ENCODE peak calls at places on chromosomes 4 and X, in ten cellular contexts. One of them, this sample, is unnamed.

GRCh38 chr4:61984260-61984909 is 784.3 kb downstream of the ADGRL3 start:
- DNase-seq in transverse colon: no peak
- DNase-seq in WERI-Rb-1: peak
- DNase-seq in fibroblast of the aortic adventitia: no peak
- DNase-seq in epithelial cell of esophagus: no peak
- DNase-seq in uterus: no peak
- DNase-seq in cardiac fibroblast: no peak
- DNase-seq in MM.1S: no peak
- DNase-seq in lower leg skin: no peak
- DNase-seq in dorsolateral prefrontal cortex: no peak
- DNase-seq in this sample: no peak

GRCh38 chr4:166493828-166494432 is 620.9 kb downstream of the TLL1 start:
- DNase-seq in WERI-Rb-1: no peak
- DNase-seq in cardiac fibroblast: no peak
- DNase-seq in fibroblast of the aortic adventitia: no peak
- DNase-seq in uterus: no peak
- DNase-seq in lower leg skin: no peak
- DNase-seq in MM.1S: no peak
- DNase-seq in transverse colon: no peak
- DNase-seq in dorsolateral prefrontal cortex: no peak
- DNase-seq in epithelial cell of esophagus: no peak
- DNase-seq in this sample: peak

GRCh38 chr4:110631582-110632505 is 9.0 kb upstream of the PITX2 start:
- DNase-seq in MM.1S: peak
- DNase-seq in uterus: peak
- DNase-seq in WERI-Rb-1: peak
- DNase-seq in transverse colon: peak
- DNase-seq in dorsolateral prefrontal cortex: peak
- DNase-seq in fibroblast of the aortic adventitia: peak
- DNase-seq in lower leg skin: peak
- DNase-seq in cardiac fibroblast: peak
- DNase-seq in epithelial cell of esophagus: peak
- DNase-seq in this sample: peak

GRCh38 chr4:77593993-77594392 is 11.6 kb upstream of the CXCL13 start:
- DNase-seq in MM.1S: no peak
- DNase-seq in WERI-Rb-1: no peak
- DNase-seq in cardiac fibroblast: no peak
- DNase-seq in fibroblast of the aortic adventitia: no peak
- DNase-seq in uterus: no peak
- DNase-seq in dorsolateral prefrontal cortex: no peak
- DNase-seq in lower leg skin: no peak
- DNase-seq in epithelial cell of esophagus: peak
- DNase-seq in transverse colon: no peak
- DNase-seq in this sample: no peak

GRCh38 chr4:175891863-175892262 is 79.8 kb upstream of the GPM6A start:
- DNase-seq in WERI-Rb-1: no peak
- DNase-seq in epithelial cell of esophagus: peak
- DNase-seq in transverse colon: no peak
- DNase-seq in lower leg skin: no peak
- DNase-seq in MM.1S: peak
- DNase-seq in fibroblast of the aortic adventitia: peak
- DNase-seq in dorsolateral prefrontal cortex: no peak
- DNase-seq in uterus: no peak
- DNase-seq in cardiac fibroblast: peak
- DNase-seq in this sample: peak

GRCh38 chrX:44937606-44938005 is 64.6 kb downstream of the KDM6A start:
- DNase-seq in WERI-Rb-1: no peak
- DNase-seq in MM.1S: no peak
- DNase-seq in lower leg skin: no peak
- DNase-seq in fibroblast of the aortic adventitia: no peak
- DNase-seq in transverse colon: no peak
- DNase-seq in dorsolateral prefrontal cortex: no peak
- DNase-seq in cardiac fibroblast: no peak
- DNase-seq in epithelial cell of esophagus: no peak
- DNase-seq in uterus: no peak
- DNase-seq in this sample: no peak

GRCh38 chr4:172489896-172490295 is 676.7 kb downstream of the GALNTL6 start:
- DNase-seq in epithelial cell of esophagus: no peak
- DNase-seq in fibroblast of the aortic adventitia: no peak
- DNase-seq in MM.1S: no peak
- DNase-seq in lower leg skin: no peak
- DNase-seq in cardiac fibroblast: no peak
- DNase-seq in dorsolateral prefrontal cortex: no peak
- DNase-seq in WERI-Rb-1: no peak
- DNase-seq in transverse colon: no peak
- DNase-seq in uterus: no peak
- DNase-seq in this sample: no peak

GRCh38 chr4:177107288-177107901 is 202.3 kb upstream of the NEIL3 start:
- DNase-seq in epithelial cell of esophagus: peak
- DNase-seq in lower leg skin: no peak
- DNase-seq in WERI-Rb-1: no peak
- DNase-seq in MM.1S: no peak
- DNase-seq in fibroblast of the aortic adventitia: peak
- DNase-seq in uterus: no peak
- DNase-seq in dorsolateral prefrontal cortex: no peak
- DNase-seq in transverse colon: no peak
- DNase-seq in cardiac fibroblast: no peak
- DNase-seq in this sample: no peak

DNA sequence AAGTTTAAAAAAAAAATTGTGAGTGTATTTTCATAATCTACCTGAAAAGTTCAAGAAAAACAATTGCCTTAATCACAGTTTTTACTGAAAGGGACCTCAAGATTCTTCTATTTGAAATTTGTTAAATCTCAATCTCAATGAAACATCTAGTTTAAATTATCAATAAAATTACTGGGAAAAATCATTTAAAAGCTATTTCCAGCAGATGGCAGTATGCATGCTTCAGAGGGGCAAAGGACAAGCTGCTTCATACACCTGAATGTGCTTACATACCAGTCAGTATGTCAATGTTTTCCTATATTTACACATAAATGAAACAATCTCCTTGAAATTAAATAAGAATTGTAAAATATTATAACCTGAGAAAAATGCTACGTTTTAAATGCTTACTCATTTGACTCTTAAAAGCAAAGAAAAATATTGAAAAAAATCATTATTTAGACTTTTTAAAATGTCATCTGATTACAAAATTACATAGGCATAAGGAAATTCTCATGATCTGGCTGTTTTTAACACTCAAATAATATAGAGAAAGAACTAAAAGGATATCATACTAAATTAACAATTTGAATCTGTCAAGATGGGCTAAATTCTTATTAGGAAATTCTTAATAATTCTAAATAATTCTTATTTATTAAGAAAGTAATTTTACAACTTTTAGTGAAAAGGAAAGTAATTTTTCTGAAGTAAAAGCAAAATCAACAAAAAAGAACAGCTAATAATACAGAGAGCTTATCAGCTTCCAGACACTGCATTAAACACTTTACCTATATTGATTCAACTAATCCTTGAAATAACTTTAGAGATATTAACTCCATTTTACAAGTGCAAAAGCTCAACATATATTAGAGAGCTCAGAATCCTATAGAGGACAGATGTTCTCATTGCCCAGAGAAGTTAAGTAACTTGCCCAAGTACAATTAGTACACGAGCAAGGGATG is 242.1 kb downstream of the ADAMTS3 start:
- DNase-seq in epithelial cell of esophagus: peak
- DNase-seq in dorsolateral prefrontal cortex: no peak
- DNase-seq in transverse colon: no peak
- DNase-seq in cardiac fibroblast: peak
- DNase-seq in uterus: no peak
- DNase-seq in WERI-Rb-1: peak
- DNase-seq in MM.1S: peak
- DNase-seq in lower leg skin: no peak
- DNase-seq in fibroblast of the aortic adventitia: peak
- DNase-seq in this sample: peak
- TF ChIP-seq CTCF in epithelial cell of esophagus: peak
- TF ChIP-seq CTCF in dorsolateral prefrontal cortex: peak
- TF ChIP-seq CTCF in transverse colon: peak
- TF ChIP-seq CTCF in cardiac fibroblast: peak
- TF ChIP-seq CTCF in uterus: peak
- TF ChIP-seq CTCF in WERI-Rb-1: peak
- TF ChIP-seq CTCF in MM.1S: peak
- TF ChIP-seq CTCF in lower leg skin: no peak
- TF ChIP-seq CTCF in fibroblast of the aortic adventitia: peak
- TF ChIP-seq CTCF in this sample: peak

DNA sequence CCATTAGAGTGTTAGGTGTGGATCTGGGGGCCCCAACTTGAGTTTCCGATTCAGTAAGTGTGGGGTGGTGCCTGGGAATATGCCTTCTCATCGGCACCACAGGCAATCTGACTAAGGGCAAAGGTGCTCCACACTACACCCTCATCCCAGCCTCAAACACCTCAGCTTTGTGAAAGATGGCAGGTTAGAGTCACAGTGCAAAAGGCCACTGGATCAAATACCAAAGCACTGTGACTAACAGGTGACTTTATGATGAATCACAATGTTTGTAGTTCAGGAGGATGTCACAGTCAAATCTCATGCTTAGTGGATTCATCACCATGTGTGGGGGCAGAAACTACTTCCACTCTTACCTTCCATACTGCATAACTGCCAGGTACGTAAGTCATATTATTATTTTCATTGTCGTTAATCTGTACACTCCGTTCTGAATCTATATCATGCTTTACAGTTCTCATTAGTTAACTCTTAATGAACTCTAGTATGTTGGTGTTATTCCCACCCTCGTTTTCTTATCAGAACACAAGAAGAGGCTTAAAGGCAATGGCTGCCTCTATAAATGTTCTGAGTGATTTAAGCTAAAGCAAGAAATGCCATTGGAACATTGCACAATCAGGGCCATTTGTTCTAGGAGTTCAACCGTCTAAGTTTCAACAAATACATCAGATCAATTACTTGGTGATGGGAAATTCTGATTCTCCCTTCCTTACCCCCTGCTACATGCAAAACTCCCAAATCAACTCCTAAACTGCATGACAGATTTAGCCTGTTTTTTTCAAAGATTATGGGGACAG is 50.2 kb downstream of the PRKG2 start:
- DNase-seq in cardiac fibroblast: no peak
- DNase-seq in lower leg skin: no peak
- DNase-seq in MM.1S: no peak
- DNase-seq in dorsolateral prefrontal cortex: no peak
- DNase-seq in epithelial cell of esophagus: peak
- DNase-seq in WERI-Rb-1: no peak
- DNase-seq in uterus: no peak
- DNase-seq in fibroblast of the aortic adventitia: peak
- DNase-seq in transverse colon: peak
- DNase-seq in this sample: no peak
- H3K4me3 ChIP-seq in cardiac fibroblast: no peak
- H3K4me3 ChIP-seq in lower leg skin: no peak
- H3K4me3 ChIP-seq in MM.1S: no peak
- H3K4me3 ChIP-seq in dorsolateral prefrontal cortex: no peak
- H3K4me3 ChIP-seq in epithelial cell of esophagus: no peak
- H3K4me3 ChIP-seq in WERI-Rb-1: no peak
- H3K4me3 ChIP-seq in uterus: no peak
- H3K4me3 ChIP-seq in fibroblast of the aortic adventitia: no peak
- H3K4me3 ChIP-seq in transverse colon: no peak
- H3K4me3 ChIP-seq in this sample: no peak

DNA sequence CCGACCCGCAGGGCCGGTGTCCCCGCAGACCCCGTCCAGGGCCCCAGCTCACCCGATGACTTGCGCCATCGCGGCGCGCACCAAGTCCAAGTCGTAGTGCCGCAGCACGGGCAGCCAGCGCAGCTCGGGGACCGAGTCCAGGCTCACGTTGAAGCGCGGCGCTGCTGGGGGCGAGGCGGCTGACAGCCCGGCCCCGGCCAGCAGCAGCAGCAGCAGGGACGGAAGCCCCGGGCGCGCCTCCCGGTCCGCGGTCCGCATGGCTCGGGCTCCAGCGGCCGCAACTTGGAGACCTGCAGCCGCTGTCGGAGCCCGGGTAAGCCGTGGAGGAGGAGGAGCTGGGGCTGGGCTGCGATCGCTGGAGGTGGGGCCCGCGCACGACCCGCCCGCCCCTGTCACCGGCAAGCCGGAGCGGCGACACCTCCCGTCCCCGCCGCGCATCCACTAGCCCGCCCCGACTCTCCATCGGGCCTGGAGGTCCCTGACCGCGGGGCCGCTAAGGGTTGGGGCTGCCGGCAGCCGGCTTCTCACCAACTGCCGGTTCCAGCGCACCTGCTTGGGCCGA is at the start of gene NAAA:
- DNase-seq in cardiac fibroblast: peak
- DNase-seq in MM.1S: peak
- DNase-seq in dorsolateral prefrontal cortex: peak
- DNase-seq in lower leg skin: peak
- DNase-seq in WERI-Rb-1: peak
- DNase-seq in epithelial cell of esophagus: peak
- DNase-seq in uterus: peak
- DNase-seq in transverse colon: peak
- DNase-seq in fibroblast of the aortic adventitia: peak
- DNase-seq in this sample: peak
- TF ChIP-seq CTCF in cardiac fibroblast: no peak
- TF ChIP-seq CTCF in MM.1S: peak
- TF ChIP-seq CTCF in dorsolateral prefrontal cortex: peak
- TF ChIP-seq CTCF in lower leg skin: no peak
- TF ChIP-seq CTCF in WERI-Rb-1: no peak
- TF ChIP-seq CTCF in epithelial cell of esophagus: no peak
- TF ChIP-seq CTCF in uterus: no peak
- TF ChIP-seq CTCF in transverse colon: no peak
- TF ChIP-seq CTCF in fibroblast of the aortic adventitia: no peak
- TF ChIP-seq CTCF in this sample: no peak

GRCh38 chr4:37960679-37961078 is 481 bp downstream of the PTTG2 start:
- DNase-seq in transverse colon: no peak
- DNase-seq in cardiac fibroblast: no peak
- DNase-seq in epithelial cell of esophagus: no peak
- DNase-seq in fibroblast of the aortic adventitia: no peak
- DNase-seq in WERI-Rb-1: no peak
- DNase-seq in uterus: no peak
- DNase-seq in lower leg skin: no peak
- DNase-seq in dorsolateral prefrontal cortex: no peak
- DNase-seq in MM.1S: no peak
- DNase-seq in this sample: no peak

GRCh38 chr4:37960098-37960497 is at the start of gene PTTG2:
- DNase-seq in lower leg skin: no peak
- DNase-seq in cardiac fibroblast: no peak
- DNase-seq in uterus: no peak
- DNase-seq in MM.1S: no peak
- DNase-seq in dorsolateral prefrontal cortex: no peak
- DNase-seq in epithelial cell of esophagus: no peak
- DNase-seq in fibroblast of the aortic adventitia: no peak
- DNase-seq in transverse colon: no peak
- DNase-seq in WERI-Rb-1: no peak
- DNase-seq in this sample: no peak

GRCh38 chr4:37953620-37954325 is 6.4 kb upstream of the PTTG2 start:
- DNase-seq in uterus: no peak
- DNase-seq in transverse colon: no peak
- DNase-seq in dorsolateral prefrontal cortex: no peak
- DNase-seq in cardiac fibroblast: peak
- DNase-seq in epithelial cell of esophagus: no peak
- DNase-seq in lower leg skin: no peak
- DNase-seq in WERI-Rb-1: no peak
- DNase-seq in MM.1S: no peak
- DNase-seq in fibroblast of the aortic adventitia: peak
- DNase-seq in this sample: no peak

GRCh38 chr4:37958932-37959331 is 1.3 kb upstream of the PTTG2 start:
- DNase-seq in dorsolateral prefrontal cortex: no peak
- DNase-seq in epithelial cell of esophagus: no peak
- DNase-seq in cardiac fibroblast: no peak
- DNase-seq in uterus: no peak
- DNase-seq in transverse colon: no peak
- DNase-seq in lower leg skin: no peak
- DNase-seq in fibroblast of the aortic adventitia: no peak
- DNase-seq in MM.1S: no peak
- DNase-seq in WERI-Rb-1: no peak
- DNase-seq in this sample: no peak

DNA sequence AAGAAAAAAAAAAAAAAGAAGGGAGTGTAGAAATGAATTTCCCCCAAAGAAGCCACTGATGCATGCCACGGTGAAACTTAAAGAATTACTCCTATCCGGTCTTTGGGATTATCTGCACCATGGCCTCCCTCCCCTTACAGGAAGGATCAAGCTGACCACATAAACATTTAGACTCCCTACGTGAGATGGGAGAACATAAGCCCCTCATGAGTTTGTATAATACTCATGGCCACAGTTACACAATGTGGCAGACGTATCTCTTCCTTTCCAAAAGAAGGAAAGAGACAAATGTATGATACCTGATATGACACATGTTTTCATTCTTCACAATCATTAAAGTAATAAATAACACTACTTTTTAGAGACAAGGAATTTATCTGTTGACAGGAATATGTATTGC is 3.3 kb upstream of the PTTG2 start:
- DNase-seq in fibroblast of the aortic adventitia: no peak
- DNase-seq in WERI-Rb-1: no peak
- DNase-seq in uterus: no peak
- DNase-seq in lower leg skin: no peak
- DNase-seq in transverse colon: no peak
- DNase-seq in dorsolateral prefrontal cortex: no peak
- DNase-seq in MM.1S: no peak
- DNase-seq in cardiac fibroblast: no peak
- DNase-seq in epithelial cell of esophagus: no peak
- DNase-seq in this sample: no peak
- H3K4me3 ChIP-seq in fibroblast of the aortic adventitia: no peak
- H3K4me3 ChIP-seq in WERI-Rb-1: no peak
- H3K4me3 ChIP-seq in uterus: no peak
- H3K4me3 ChIP-seq in lower leg skin: no peak
- H3K4me3 ChIP-seq in transverse colon: no peak
- H3K4me3 ChIP-seq in dorsolateral prefrontal cortex: no peak
- H3K4me3 ChIP-seq in MM.1S: no peak
- H3K4me3 ChIP-seq in cardiac fibroblast: no peak
- H3K4me3 ChIP-seq in epithelial cell of esophagus: no peak
- H3K4me3 ChIP-seq in this sample: no peak

This sample was measured in astrocyte of the cerebellum.